ENCODE peak calls at places on chromosome 10, in six cellular contexts. D, I, Q, T, F and A are unnamed samples.

GRCh38 chr10:19158870-19159269 is 110.3 kb downstream of the MALRD1 start:
- DNase-seq in D (no peak), I (no peak), Q (no peak), T (no peak), F (no peak), A (no peak)

GRCh38 chr10:114650266-114650665 is 7.8 kb downstream of the ABLIM1 start:
- DNase-seq in D (no peak), I (no peak), Q (no peak), T (no peak), F (no peak), A (no peak)

GRCh38 chr10:88843171-88843570 is 8.5 kb downstream of the ANKRD22 start:
- DNase-seq in D (no peak), I (no peak), Q (no peak), T (no peak), F (no peak), A (no peak)

GRCh38 chr10:95431900-95432342 is 129.2 kb downstream of the SORBS1 start:
- DNase-seq in D (no peak), I (no peak), Q (no peak), T (no peak), F (peak), A (no peak)

GRCh38 chr10:110721406-110722038 is 77.4 kb downstream of the RBM20 start:
- DNase-seq in D (no peak), I (no peak), Q (no peak), T (no peak), F (no peak), A (no peak)

GRCh38 chr10:95487994-95488393 is 73.2 kb downstream of the SORBS1 start:
- DNase-seq in D (no peak), I (no peak), Q (no peak), T (no peak), F (no peak), A (no peak)

GRCh38 chr10:103666751-103667150 is 173.2 kb downstream of the NEURL1 start:
- DNase-seq in D (no peak), I (no peak), Q (no peak), T (no peak), F (no peak), A (no peak)

GRCh38 chr10:129108378-129108777 is 358.7 kb upstream of the MGMT start:
- DNase-seq in D (no peak), I (no peak), Q (no peak), T (no peak), F (no peak), A (no peak)

GRCh38 chr10:33521062-33521461 is 186.6 kb upstream of the NRP1 start:
- DNase-seq in D (no peak), I (no peak), Q (no peak), T (no peak), F (no peak), A (no peak)

GRCh38 chr10:60717852-60718251 is 60.4 kb upstream of the CDK1 start:
- DNase-seq in D (no peak), I (no peak), Q (no peak), T (no peak), F (no peak), A (no peak)

GRCh38 chr10:77586719-77587423 is 50.7 kb downstream of the KCNMA1 start:
- DNase-seq in D (no peak), I (no peak), Q (no peak), T (no peak), F (no peak), A (no peak)

GRCh38 chr10:28241766-28242399 is 61.0 kb downstream of the MPP7 start:
- DNase-seq in D (peak), I (peak), Q (peak), T (peak), F (no peak), A (peak)

GRCh38 chr10:32379314-32379949 is 32.5 kb upstream of the EPC1 start:
- DNase-seq in D (peak), I (peak), Q (no peak), T (no peak), F (no peak), A (peak)

GRCh38 chr10:46514899-46515298 is 41.6 kb downstream of the GPRIN2 start:
- DNase-seq in D (no peak), I (no peak), Q (no peak), T (no peak), F (peak), A (no peak)

GRCh38 chr10:15211464-15211979 is 43.0 kb upstream of the NMT2 start:
- DNase-seq in D (no peak), I (no peak), Q (no peak), T (no peak), F (no peak), A (no peak)

GRCh38 chr10:43208147-43209063 is 58.5 kb downstream of the RASGEF1A start:
- DNase-seq in D (no peak), I (no peak), Q (no peak), T (no peak), F (peak), A (no peak)

GRCh38 chr10:11810313-11810766 is 12.8 kb upstream of the PROSER2 start:
- DNase-seq in D (no peak), I (no peak), Q (no peak), T (no peak), F (no peak), A (no peak)

GRCh38 chr10:13712799-13713581 is 126.2 kb downstream of the PRPF18 start:
- DNase-seq in D (no peak), I (peak), Q (peak), T (no peak), F (peak), A (peak)

GRCh38 chr10:114306116-114306973 is 67.3 kb downstream of the VWA2 start:
- DNase-seq in D (no peak), I (no peak), Q (no peak), T (no peak), F (no peak), A (no peak)

GRCh38 chr10:7700577-7701125 is 2.5 kb upstream of the ITIH2 start:
- DNase-seq in D (no peak), I (no peak), Q (no peak), T (no peak), F (no peak), A (no peak)

GRCh38 chr10:77835669-77836086 is 90.9 kb downstream of the DLG5 start:
- DNase-seq in D (no peak), I (peak), Q (no peak), T (no peak), F (peak), A (no peak)

GRCh38 chr10:22054946-22055345 is 51.4 kb upstream of the DNAJC1 start:
- DNase-seq in D (no peak), I (no peak), Q (no peak), T (no peak), F (no peak), A (no peak)

GRCh38 chr10:75205908-75206307 is 4.7 kb upstream of the VDAC2 start:
- DNase-seq in D (no peak), I (no peak), Q (no peak), T (no peak), F (no peak), A (no peak)

GRCh38 chr10:118564652-118565051 is 30.8 kb downstream of the PRLHR start:
- DNase-seq in D (no peak), I (no peak), Q (no peak), T (no peak), F (no peak), A (no peak)

GRCh38 chr10:3592424-3592823 is 192.6 kb downstream of the KLF6 start:
- DNase-seq in D (no peak), I (no peak), Q (no peak), T (no peak), F (no peak), A (no peak)

GRCh38 chr10:22615819-22616499 is 98.4 kb downstream of the PIP4K2A start:
- DNase-seq in D (no peak), I (peak), Q (no peak), T (peak), F (peak), A (peak)

GRCh38 chr10:67385566-67385965 is 310.4 kb downstream of the CTNNA3 start:
- DNase-seq in D (no peak), I (no peak), Q (no peak), T (no peak), F (no peak), A (no peak)

GRCh38 chr10:13219685-13220670 is 14.2 kb downstream of the UCMA start:
- DNase-seq in D (no peak), I (peak), Q (no peak), T (peak), F (no peak), A (peak)

GRCh38 chr10:12391191-12391590 is 41.8 kb downstream of the CAMK1D start:
- DNase-seq in D (no peak), I (no peak), Q (no peak), T (no peak), F (no peak), A (no peak)

GRCh38 chr10:72171175-72171630 is 44.6 kb upstream of the ANAPC16 start:
- DNase-seq in D (no peak), I (no peak), Q (no peak), T (no peak), F (no peak), A (no peak)

GRCh38 chr10:50600831-50601466 is 22.8 kb downstream of the SGMS1 start:
- DNase-seq in D (no peak), I (peak), Q (no peak), T (no peak), F (no peak), A (no peak)

GRCh38 chr10:69088801-69089501 is 1.0 kb downstream of the SRGN start:
- DNase-seq in D (peak), I (peak), Q (no peak), T (no peak), F (no peak), A (peak)